ENCODE peak calls at places on chromosome 2, in seven cellular contexts. H is HCT116, K is GM12878, D is Panc1, P is upper lobe of left lung, Y is HepG2, W is K562. J is an unnamed sample.

GRCh38 chr2:128494307-128494639 is 175.6 kb upstream of the HS6ST1 start:
- ATAC-seq in Y (no peak), W (no peak), K (no peak), P (no peak), D (no peak), H (no peak), J (no peak)

GRCh38 chr2:241959751-241960269 is 90.3 kb downstream of the RTP5 start:
- ATAC-seq in W (no peak), Y (no peak), P (no peak), D (no peak), H (no peak), K (no peak), J (no peak)

GRCh38 chr2:85393836-85394235 is 16.3 kb downstream of the CAPG start:
- ATAC-seq in K (no peak), Y (no peak), D (no peak), H (no peak), W (no peak), P (no peak), J (no peak)

GRCh38 chr2:158928965-158929364 is 39.5 kb upstream of the TANC1 start:
- ATAC-seq in K (no peak), P (no peak), D (no peak), Y (no peak), W (no peak), H (no peak), J (no peak)

GRCh38 chr2:40363631-40364030 is 88.3 kb downstream of the SLC8A1 start:
- ATAC-seq in K (peak; percentile 69), P (no peak), D (no peak), Y (no peak), W (no peak), H (no peak), J (peak; percentile 34)

GRCh38 chr2:232522855-232523681 is 2.9 kb downstream of the PRSS56 start:
- ATAC-seq in K (no peak), D (peak; percentile 37), W (no peak), Y (peak; percentile 1), P (no peak), H (no peak), J (no peak)

GRCh38 chr2:26727641-26728561 is 35.4 kb downstream of the KCNK3 start:
- ATAC-seq in W (peak; percentile 39), D (no peak), Y (no peak), P (peak; percentile 20), K (no peak), H (no peak), J (no peak)

GRCh38 chr2:86139981-86140380 is 33.9 kb downstream of the PTCD3 start:
- ATAC-seq in K (no peak), W (no peak), D (no peak), H (no peak), P (no peak), Y (no peak), J (no peak)

GRCh38 chr2:134252092-134252775 is 1.6 kb upstream of the MGAT5 start:
- ATAC-seq in W (no peak), K (peak; percentile 15), Y (no peak), D (no peak), P (no peak), H (no peak), J (no peak)

GRCh38 chr2:201448701-201449100 is 2.6 kb downstream of the TRAK2 start:
- ATAC-seq in Y (no peak), D (no peak), W (no peak), K (no peak), P (no peak), H (no peak), J (no peak)

GRCh38 chr2:202169826-202170424 is 68.5 kb downstream of the SUMO1 start:
- ATAC-seq in K (no peak), P (no peak), W (peak; percentile 65), H (peak; percentile 36), D (no peak), Y (peak; percentile 38), J (no peak)

GRCh38 chr2:44349506-44349905 is 11.8 kb downstream of the PREPL start:
- ATAC-seq in Y (no peak), H (no peak), P (no peak), D (no peak), W (no peak), K (no peak), J (no peak)

GRCh38 chr2:214966420-214966819 is 156.9 kb upstream of the BARD1 start:
- ATAC-seq in P (no peak), H (no peak), Y (no peak), W (no peak), D (no peak), K (no peak), J (no peak)

GRCh38 chr2:43458002-43458628 is 137.7 kb downstream of the THADA start:
- ATAC-seq in H (no peak), K (no peak), D (no peak), P (peak; percentile 73), Y (no peak), W (no peak), J (peak; percentile 69)

GRCh38 chr2:143434445-143434844 is 305.2 kb downstream of the ARHGAP15 start:
- ATAC-seq in W (no peak), Y (no peak), P (no peak), D (no peak), H (no peak), K (no peak), J (no peak)

DNA sequence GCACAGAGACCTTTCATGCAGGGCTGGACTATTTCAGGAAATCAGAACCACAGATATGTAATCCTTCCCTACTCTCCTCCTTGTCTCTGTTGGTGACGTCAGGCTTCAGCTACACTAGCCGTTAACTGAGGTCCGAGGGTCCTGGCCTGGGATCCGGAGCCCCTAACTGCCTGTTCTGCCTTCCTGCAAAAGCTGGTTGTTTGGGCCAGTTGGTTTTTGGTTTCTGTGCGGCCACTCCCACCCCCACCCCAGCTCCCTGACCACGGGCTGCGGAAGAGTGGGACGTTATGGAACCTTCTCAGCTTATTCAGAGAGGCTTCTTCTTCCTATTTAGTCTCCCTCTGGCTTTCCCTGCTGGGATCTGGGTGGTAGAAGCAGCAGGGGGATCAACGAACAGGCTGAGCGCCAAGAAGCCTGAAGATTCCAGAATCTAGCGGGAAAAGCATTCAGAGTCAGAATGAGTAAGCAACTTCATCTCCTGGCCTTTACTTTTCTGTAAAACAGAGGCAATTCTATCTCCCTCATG is 49.3 kb upstream of the ROCK2 start:
- ATAC-seq in Y (no peak), W (peak; percentile 49), P (no peak), D (no peak), K (no peak), H (no peak), J (no peak)
- TF ChIP-seq CTCF in Y (no peak), W (no peak), P (no peak), D (no peak), K (no peak), H (no peak), J (no peak)

GRCh38 chr2:127095784-127096183 is 11.2 kb downstream of the BIN1 start:
- ATAC-seq in P (no peak), K (no peak), Y (no peak), H (no peak), W (no peak), D (no peak), J (no peak)
- H3K4me1 ChIP-seq in P (peaks cover 13% of the 10 kb centered on the region), K (no peaks in the 10 kb centered on the region), Y (peaks cover 8% of the 10 kb centered on the region), H (peaks cover 34% of the 10 kb centered on the region), W (no peaks in the 10 kb centered on the region), D (peaks cover 13% of the 10 kb centered on the region), J (peaks cover 73% of the 10 kb centered on the region)

DNA sequence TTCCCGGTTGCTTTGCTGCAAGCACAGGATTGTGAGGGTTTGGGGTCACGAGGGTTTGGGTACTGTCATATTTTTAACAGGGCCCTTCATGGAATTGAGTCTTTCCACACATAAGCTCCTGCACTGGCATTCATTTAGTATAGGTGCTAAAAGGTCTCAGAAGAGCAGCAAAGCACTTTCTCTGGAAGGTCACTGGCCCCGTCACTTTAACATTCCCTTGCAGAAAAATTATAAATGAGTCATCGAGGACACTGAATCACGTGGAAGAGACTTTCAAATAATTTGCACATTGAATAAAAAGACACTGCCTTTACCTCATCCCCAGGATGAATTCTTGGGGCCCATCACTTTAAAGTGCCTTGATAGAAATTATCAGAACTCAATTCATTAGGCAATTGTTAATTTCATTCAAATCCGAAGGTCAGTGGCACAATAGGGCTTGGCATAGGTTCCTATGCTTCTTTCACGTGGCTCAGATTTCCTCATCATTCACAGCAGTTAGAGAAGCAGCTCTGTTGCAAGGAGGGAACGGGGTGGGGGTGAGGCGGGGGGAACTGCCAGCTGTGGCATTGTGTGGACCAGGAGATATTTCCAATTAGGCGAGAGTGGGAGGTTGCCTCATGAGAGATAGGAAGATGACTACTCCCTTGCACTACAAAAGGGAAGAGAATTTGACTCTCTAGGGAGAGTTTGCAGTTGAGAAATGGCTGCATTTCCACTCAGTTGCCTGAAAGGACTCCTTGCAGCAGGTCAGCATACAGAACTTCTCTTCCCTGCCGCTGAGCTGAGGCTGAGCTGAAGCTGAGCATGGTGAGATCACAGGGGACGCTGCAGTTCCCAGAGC is 86.4 kb upstream of the NPAS2 start:
- ATAC-seq in H (no peak), D (peak; percentile 72), K (no peak), P (peak; percentile 80), Y (peak; percentile 83), W (no peak), J (peak; percentile 88)
- TF ChIP-seq POLR2AphosphoS5 in H (no peak), D (no peak), K (no peak), P (peak; percentile 12), Y (no peak), W (no peak), J (no peak)

GRCh38 chr2:105769504-105769903 is 24.8 kb downstream of the NCK2 start:
- ATAC-seq in D (peak; percentile 70), H (peak; percentile 64), P (no peak), K (peak; percentile 58), Y (peak; percentile 86), W (peak; percentile 90), J (no peak)
- TF ChIP-seq CTCF in D (no peak), H (peak; percentile 25), P (no peak), K (no peak), Y (no peak), W (no peak), J (no peak)

DNA sequence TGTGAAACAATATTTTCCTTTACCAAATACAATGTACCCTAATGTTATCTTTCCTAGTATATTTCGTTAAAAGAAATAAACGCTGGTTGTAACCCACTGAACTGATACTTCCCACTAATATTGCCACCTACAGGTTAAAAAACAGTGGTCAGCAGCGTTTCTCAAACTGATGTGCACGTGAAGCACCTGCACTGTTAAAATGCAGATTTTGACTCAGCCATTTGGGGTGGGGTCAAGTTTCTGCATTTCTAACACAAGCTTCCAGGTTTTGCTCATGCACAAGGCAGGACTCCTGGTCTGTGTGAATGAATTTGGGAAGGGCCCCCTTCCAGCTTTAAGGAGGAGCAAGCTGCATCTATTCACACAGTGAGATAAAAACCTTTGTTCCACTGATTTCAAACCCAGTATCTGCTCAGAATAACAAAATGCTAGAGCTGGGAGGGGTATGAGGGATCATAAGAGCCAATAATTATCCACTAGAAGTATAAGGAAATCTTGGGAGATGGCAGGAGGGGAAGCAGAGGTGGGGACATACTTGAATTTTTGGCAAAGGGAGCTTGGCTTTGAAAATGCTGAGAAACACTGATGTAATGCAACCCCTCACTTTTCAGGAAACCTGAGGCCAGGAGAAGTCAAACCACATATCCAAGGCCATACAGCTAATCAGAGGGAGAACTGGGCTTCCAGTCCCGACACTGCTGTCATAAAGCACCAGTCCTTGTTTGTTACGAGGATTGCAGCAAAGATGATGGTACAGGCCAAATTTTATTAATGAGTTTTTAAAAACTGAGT is 116.2 kb downstream of the RBMS1 start:
- ATAC-seq in Y (peak; percentile 43), W (no peak), H (no peak), D (no peak), K (no peak), P (no peak), J (no peak)
- H3K4me1 ChIP-seq in Y (no peaks in the 10 kb centered on the region), W (no peaks in the 10 kb centered on the region), H (no peaks in the 10 kb centered on the region), D (peaks cover 12% of the 10 kb centered on the region), K (no peaks in the 10 kb centered on the region), P (peaks cover 99% of the 10 kb centered on the region), J (peaks cover 60% of the 10 kb centered on the region)

J was measured in gastroesophageal sphincter.